ENCODE peak calls at places on chromosomes 4 and X, in seven cellular contexts. A, Y, N, E, Z, G and W are unnamed samples. For H3K4me1, the result is how much of the 10 kb centered on the place peaks cover.

GRCh38 chr4:8665406-8666360 is 73.1 kb downstream of the CPZ start:
- DNase-seq in A (no peak), Y (no peak), N (peak), E (peak), Z (peak), G (peak), W (no peak)

GRCh38 chr4:184024637-184025036 is 119.5 kb downstream of the STOX2 start:
- DNase-seq in A (no peak), Y (no peak), N (no peak), E (no peak), Z (no peak), G (no peak), W (no peak)

GRCh38 chr4:22670953-22671352 is 21.8 kb upstream of the GBA3 start:
- DNase-seq in A (no peak), Y (no peak), N (peak), E (peak), Z (peak), G (no peak), W (peak)

GRCh38 chr4:153684182-153685073 is at the start of gene TLR2:
- DNase-seq in A (peak), Y (peak), N (peak), E (no peak), Z (peak), G (no peak), W (peak)

GRCh38 chrX:153573999-153574398 is 24.9 kb downstream of the CCNQ start:
- DNase-seq in A (no peak), Y (no peak), N (peak), E (no peak), Z (no peak), G (no peak), W (no peak)

GRCh38 chr4:71355045-71355444 is 16.2 kb downstream of the SLC4A4 start:
- DNase-seq in A (no peak), Y (no peak), N (no peak), E (no peak), Z (no peak), G (no peak), W (no peak)

GRCh38 chr4:119105605-119106004 is 30.0 kb upstream of the MYOZ2 start:
- DNase-seq in A (no peak), Y (no peak), N (peak), E (no peak), Z (no peak), G (no peak), W (peak)

GRCh38 chrX:17591741-17592110 is 145.6 kb upstream of the SCML1 start:
- DNase-seq in A (no peak), Y (no peak), N (peak), E (peak), Z (peak), G (no peak), W (peak)

GRCh38 chr4:26065833-26066232 is 151.8 kb downstream of the SMIM20 start:
- DNase-seq in A (no peak), Y (no peak), N (no peak), E (no peak), Z (no peak), G (no peak), W (no peak)

GRCh38 chrX:129360175-129360574 is 163.1 kb downstream of the SMARCA1 start:
- DNase-seq in A (peak), Y (no peak), N (peak), E (peak), Z (peak), G (peak), W (peak)

GRCh38 chrX:118528089-118528753 is 32.6 kb downstream of the DOCK11 start:
- DNase-seq in A (no peak), Y (no peak), N (no peak), E (no peak), Z (no peak), G (no peak), W (no peak)

GRCh38 chr4:84378983-84379382 is 120.1 kb downstream of the NKX6-1 start:
- DNase-seq in A (no peak), Y (no peak), N (no peak), E (no peak), Z (no peak), G (no peak), W (no peak)

GRCh38 chr4:22485751-22486150 is 30.1 kb downstream of the ADGRA3 start:
- DNase-seq in A (no peak), Y (no peak), N (peak), E (peak), Z (peak), G (no peak), W (no peak)

DNA sequence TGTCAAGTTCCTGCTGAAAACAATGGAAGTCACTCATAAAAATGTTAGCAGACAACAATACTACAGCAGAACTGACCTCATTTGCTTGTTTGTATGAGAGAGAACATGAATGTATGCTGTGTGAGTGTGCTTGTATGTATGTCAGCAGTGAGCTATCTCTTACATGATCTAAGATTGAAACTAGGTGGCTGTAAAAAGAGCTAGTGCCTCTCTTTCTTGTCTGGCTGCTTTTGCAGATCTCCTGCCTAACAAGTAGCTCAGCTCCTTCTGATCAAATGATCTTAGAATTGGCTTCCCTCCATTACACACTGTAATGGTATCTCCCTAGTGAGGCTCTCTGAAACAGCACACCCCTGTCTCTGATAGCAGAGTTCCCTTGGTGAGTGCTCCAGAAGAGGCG is 20.7 kb downstream of the PAK3 start:
- DNase-seq in A (no peak), Y (no peak), N (no peak), E (no peak), Z (no peak), G (no peak), W (no peak)
- H3K4me1 ChIP-seq in A (under half), Y (under half), N (under half), E (under half), Z (under half), G (under half), W (under half)

DNA sequence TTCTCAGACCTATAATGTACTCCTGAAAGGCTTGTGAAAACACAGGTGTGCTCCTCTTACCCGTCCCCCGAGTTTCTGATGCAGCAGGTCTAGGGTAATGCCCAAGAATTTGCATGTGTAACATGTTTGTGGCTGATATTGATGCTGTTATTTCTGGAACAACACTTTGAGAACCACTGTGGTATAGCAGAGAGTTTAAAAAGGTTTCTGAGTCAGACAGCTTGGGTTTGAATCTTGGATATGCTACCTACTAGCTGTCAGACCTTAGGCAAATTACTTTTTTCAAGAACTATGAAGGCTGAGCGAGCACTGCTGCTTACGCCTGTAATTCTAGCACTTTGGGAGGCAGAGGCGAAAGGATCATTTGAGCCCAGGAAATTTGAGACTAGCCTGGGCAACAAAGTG is 4.9 kb downstream of the AFF1 start:
- DNase-seq in A (no peak), Y (no peak), N (no peak), E (no peak), Z (peak), G (no peak), W (no peak)
- H3K4me1 ChIP-seq in A (under half), Y (under half), N (under half), E (under half), Z (under half), G (under half), W (under half)

DNA sequence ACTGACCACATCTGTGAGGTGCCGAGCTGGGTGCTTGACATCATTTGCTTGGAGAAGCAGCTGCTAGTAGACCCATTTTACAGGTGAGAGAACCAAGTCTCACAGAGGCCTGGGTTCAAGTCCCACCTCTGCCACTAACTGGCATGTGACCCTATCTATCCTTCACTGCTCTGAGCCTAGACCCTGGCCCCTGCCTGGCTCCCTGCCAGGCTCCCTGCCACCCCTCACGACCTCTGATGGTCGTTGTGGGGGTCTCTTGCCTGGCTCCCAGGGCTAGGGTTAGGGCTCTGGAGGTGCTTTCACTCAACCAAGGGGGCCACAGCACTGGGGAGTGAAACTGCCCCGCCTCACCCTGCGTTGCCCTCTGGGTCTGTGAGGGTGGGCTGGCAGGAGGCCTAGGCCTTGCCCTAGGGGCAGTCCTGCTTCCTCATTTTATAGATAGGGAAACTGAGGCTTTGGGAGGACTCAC is 7.2 kb upstream of the ADD1 start:
- DNase-seq in A (no peak), Y (no peak), N (no peak), E (no peak), Z (no peak), G (no peak), W (no peak)
- H3K4me1 ChIP-seq in A (under half), Y (under half), N (under half), E (under half), Z (under half), G (under half), W (under half)

DNA sequence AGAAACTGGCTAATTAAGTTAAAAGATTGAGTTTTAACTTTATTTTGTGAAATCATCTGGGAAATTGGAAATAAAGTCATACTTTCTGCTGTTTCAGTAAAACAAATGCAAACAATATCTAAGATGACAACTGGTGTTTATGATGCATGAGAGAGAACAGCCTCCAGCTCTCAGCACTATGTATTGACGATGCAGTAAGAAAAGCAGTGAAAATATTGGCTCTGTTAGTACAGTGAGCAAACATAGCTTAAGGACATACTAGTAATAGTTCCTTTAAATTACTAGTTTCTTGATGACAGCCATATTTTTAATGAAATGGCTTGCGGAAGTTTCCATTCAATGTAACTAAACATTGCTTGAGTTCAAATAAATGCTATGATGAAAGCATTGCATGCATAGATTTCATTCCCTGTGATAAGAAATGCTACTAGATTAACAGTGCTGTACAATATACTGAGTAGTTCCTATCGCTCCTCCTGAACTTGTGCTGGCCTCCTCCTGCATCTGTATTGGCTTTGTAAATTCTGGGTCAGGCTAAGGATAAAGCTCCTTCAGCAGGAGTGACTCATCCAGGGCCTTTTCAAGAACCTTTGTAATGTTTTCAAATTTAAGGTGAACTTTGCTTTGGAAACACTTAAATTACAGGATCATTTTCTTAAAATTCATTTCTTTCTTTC is 11.6 kb downstream of the ARHGAP24 start:
- DNase-seq in A (no peak), Y (no peak), N (peak), E (no peak), Z (peak), G (no peak), W (peak)
- H3K4me1 ChIP-seq in A (under half), Y (under half), N (under half), E (under half), Z (under half), G (under half), W (under half)

GRCh38 chr4:39631700-39632079 is 7.0 kb downstream of the SMIM14 start:
- DNase-seq in A (no peak), Y (no peak), N (no peak), E (no peak), Z (no peak), G (no peak), W (no peak)

GRCh38 chr4:39636786-39637185 is 1.9 kb downstream of the SMIM14 start:
- DNase-seq in A (no peak), Y (no peak), N (peak), E (peak), Z (peak), G (no peak), W (peak)

GRCh38 chr4:39638358-39639239 is at the start of gene SMIM14:
- DNase-seq in A (peak), Y (peak), N (peak), E (peak), Z (peak), G (peak), W (peak)

GRCh38 chr4:39637572-39638357 is 900 bp downstream of the SMIM14 start:
- DNase-seq in A (peak), Y (peak), N (peak), E (peak), Z (peak), G (peak), W (peak)

DNA sequence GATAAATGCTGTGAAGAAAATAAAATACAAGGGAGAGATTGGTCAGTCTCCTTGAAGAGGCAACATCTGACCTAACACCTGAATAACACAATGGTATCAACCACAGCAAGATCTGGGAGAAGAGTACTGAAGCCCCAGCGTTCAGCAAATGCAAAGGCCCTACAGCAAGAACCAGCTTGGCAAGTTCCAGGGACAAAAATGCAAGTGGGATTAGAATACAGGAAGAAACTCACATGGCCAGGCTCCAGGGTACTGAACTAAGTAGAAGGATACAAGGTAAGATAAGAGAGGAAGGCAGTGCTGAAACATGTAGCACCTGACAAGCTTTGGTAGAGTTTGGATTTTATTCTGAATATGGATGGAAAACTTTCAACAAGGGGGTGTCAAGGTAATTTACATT is 3.6 kb downstream of the SMIM14 start:
- DNase-seq in A (peak), Y (no peak), N (peak), E (no peak), Z (peak), G (no peak), W (peak)
- H3K4me1 ChIP-seq in A (under half), Y (under half), N (under half), E (under half), Z (under half), G (under half), W (under half)

DNA sequence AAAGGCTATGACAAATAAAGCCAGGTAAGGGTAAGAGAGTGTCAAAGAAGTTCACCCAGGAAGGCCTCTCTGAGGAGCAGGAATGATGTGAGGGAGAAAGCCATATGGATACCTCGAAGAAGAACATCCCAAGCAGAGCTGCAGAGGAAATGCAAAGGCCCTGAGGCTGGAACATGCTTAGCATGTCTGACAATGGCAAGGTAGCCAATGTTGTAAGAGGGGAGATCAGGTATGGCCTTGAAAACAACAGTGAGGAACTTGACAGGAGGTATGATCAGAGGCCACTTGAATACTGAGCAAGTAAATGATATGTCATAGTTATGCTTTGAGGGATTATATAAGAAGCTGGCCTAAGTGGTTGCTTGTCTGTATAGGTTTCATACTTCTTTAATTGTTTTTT is 3.8 kb downstream of the SCFD2 start:
- DNase-seq in A (no peak), Y (no peak), N (no peak), E (no peak), Z (no peak), G (no peak), W (no peak)
- H3K4me1 ChIP-seq in A (under half), Y (under half), N (under half), E (under half), Z (under half), G (under half), W (half or more)

GRCh38 chr4:31100551-31100950 is 380.4 kb downstream of the PCDH7 start:
- DNase-seq in A (no peak), Y (no peak), N (no peak), E (peak), Z (peak), G (no peak), W (peak)
- H3K4me1 ChIP-seq in A (under half), Y (under half), N (under half), E (under half), Z (under half), G (under half), W (under half)

GRCh38 chrX:41382699-41383645 is 49.0 kb downstream of the DDX3X start:
- DNase-seq in A (peak), Y (no peak), N (peak), E (peak), Z (peak), G (no peak), W (peak)
- H3K4me1 ChIP-seq in A (under half), Y (under half), N (under half), E (under half), Z (under half), G (under half), W (under half)